ENCODE peak calls at places on chromosome X, in nine cellular contexts. One of them, this sample, is unnamed.

GRCh38 chrX:149079805-149080406 is 425.2 kb downstream of the IDS start:
- DNase-seq in fibroblast of lung: no peak
- DNase-seq in esophagus squamous epithelium: no peak
- DNase-seq in astrocyte of the spinal cord: no peak
- DNase-seq in adipocyte: no peak
- DNase-seq in cardiac muscle cell: no peak
- DNase-seq in mesenchymal stem cell: no peak
- DNase-seq in HFF-Myc: no peak
- DNase-seq in Peyer's patch: no peak
- DNase-seq in this sample: no peak

GRCh38 chrX:24498181-24498580 is 33.1 kb downstream of the PDK3 start:
- DNase-seq in fibroblast of lung: peak; percentile 7
- DNase-seq in astrocyte of the spinal cord: peak; percentile 23
- DNase-seq in Peyer's patch: peak; percentile 54
- DNase-seq in HFF-Myc: no peak
- DNase-seq in esophagus squamous epithelium: no peak
- DNase-seq in mesenchymal stem cell: no peak
- DNase-seq in adipocyte: no peak
- DNase-seq in cardiac muscle cell: peak; percentile 30
- DNase-seq in this sample: no peak

GRCh38 chrX:119887721-119888425 is 7.8 kb upstream of the AKAP14 start:
- DNase-seq in esophagus squamous epithelium: no peak
- DNase-seq in cardiac muscle cell: peak; percentile 64
- DNase-seq in Peyer's patch: peak; percentile 81
- DNase-seq in astrocyte of the spinal cord: peak; percentile 46
- DNase-seq in adipocyte: peak; percentile 72
- DNase-seq in fibroblast of lung: peak; percentile 51
- DNase-seq in HFF-Myc: no peak
- DNase-seq in mesenchymal stem cell: peak; percentile 53
- DNase-seq in this sample: peak; percentile 80

GRCh38 chrX:111098874-111099273 is 2.9 kb downstream of the PAK3 start:
- DNase-seq in HFF-Myc: no peak
- DNase-seq in Peyer's patch: peak; percentile 71
- DNase-seq in fibroblast of lung: peak; percentile 17
- DNase-seq in astrocyte of the spinal cord: peak; percentile 25
- DNase-seq in adipocyte: peak; percentile 19
- DNase-seq in mesenchymal stem cell: no peak
- DNase-seq in cardiac muscle cell: peak; percentile 25
- DNase-seq in esophagus squamous epithelium: no peak
- DNase-seq in this sample: peak; percentile 52

GRCh38 chrX:11421816-11422528 is 128.8 kb downstream of the AMELX start:
- DNase-seq in cardiac muscle cell: no peak
- DNase-seq in mesenchymal stem cell: no peak
- DNase-seq in Peyer's patch: no peak
- DNase-seq in esophagus squamous epithelium: no peak
- DNase-seq in adipocyte: no peak
- DNase-seq in HFF-Myc: no peak
- DNase-seq in astrocyte of the spinal cord: no peak
- DNase-seq in fibroblast of lung: no peak
- DNase-seq in this sample: no peak

GRCh38 chrX:130637591-130637990 is 235.8 kb downstream of the RBMX2 start:
- DNase-seq in fibroblast of lung: peak; percentile 23
- DNase-seq in cardiac muscle cell: peak; percentile 56
- DNase-seq in adipocyte: peak; percentile 55
- DNase-seq in HFF-Myc: no peak
- DNase-seq in mesenchymal stem cell: peak; percentile 40
- DNase-seq in Peyer's patch: no peak
- DNase-seq in esophagus squamous epithelium: no peak
- DNase-seq in astrocyte of the spinal cord: peak; percentile 34
- DNase-seq in this sample: no peak

GRCh38 chrX:1587161-1587560 is 4.2 kb upstream of the AKAP17A start:
- DNase-seq in mesenchymal stem cell: no peak
- DNase-seq in fibroblast of lung: no peak
- DNase-seq in HFF-Myc: no peak
- DNase-seq in esophagus squamous epithelium: no peak
- DNase-seq in cardiac muscle cell: no peak
- DNase-seq in Peyer's patch: no peak
- DNase-seq in adipocyte: no peak
- DNase-seq in astrocyte of the spinal cord: no peak
- DNase-seq in this sample: no peak

GRCh38 chrX:153804621-153805020 is 10.2 kb downstream of the SSR4 start:
- DNase-seq in adipocyte: no peak
- DNase-seq in cardiac muscle cell: no peak
- DNase-seq in Peyer's patch: no peak
- DNase-seq in mesenchymal stem cell: no peak
- DNase-seq in fibroblast of lung: no peak
- DNase-seq in esophagus squamous epithelium: no peak
- DNase-seq in HFF-Myc: no peak
- DNase-seq in astrocyte of the spinal cord: no peak
- DNase-seq in this sample: no peak

GRCh38 chrX:85544609-85545008 is 165.1 kb upstream of the POF1B start:
- DNase-seq in fibroblast of lung: no peak
- DNase-seq in cardiac muscle cell: peak; percentile 0
- DNase-seq in mesenchymal stem cell: peak; percentile 0
- DNase-seq in esophagus squamous epithelium: no peak
- DNase-seq in Peyer's patch: no peak
- DNase-seq in HFF-Myc: no peak
- DNase-seq in astrocyte of the spinal cord: no peak
- DNase-seq in adipocyte: peak; percentile 47
- DNase-seq in this sample: no peak

GRCh38 chrX:153400146-153401132 is 711 bp downstream of the PNMA6E start:
- DNase-seq in mesenchymal stem cell: peak; percentile 27
- DNase-seq in HFF-Myc: no peak
- DNase-seq in adipocyte: peak; percentile 33
- DNase-seq in astrocyte of the spinal cord: no peak
- DNase-seq in cardiac muscle cell: peak; percentile 40
- DNase-seq in esophagus squamous epithelium: no peak
- DNase-seq in Peyer's patch: peak; percentile 66
- DNase-seq in fibroblast of lung: no peak
- DNase-seq in this sample: peak; percentile 64

GRCh38 chrX:23390979-23391378 is 56.3 kb downstream of the PTCHD1 start:
- DNase-seq in cardiac muscle cell: no peak
- DNase-seq in astrocyte of the spinal cord: no peak
- DNase-seq in HFF-Myc: no peak
- DNase-seq in adipocyte: no peak
- DNase-seq in Peyer's patch: no peak
- DNase-seq in fibroblast of lung: no peak
- DNase-seq in esophagus squamous epithelium: no peak
- DNase-seq in mesenchymal stem cell: no peak
- DNase-seq in this sample: no peak

GRCh38 chrX:23699636-23700194 is 32.4 kb downstream of the PRDX4 start:
- DNase-seq in astrocyte of the spinal cord: peak; percentile 6
- DNase-seq in Peyer's patch: peak; percentile 49
- DNase-seq in mesenchymal stem cell: no peak
- DNase-seq in fibroblast of lung: peak; percentile 22
- DNase-seq in HFF-Myc: no peak
- DNase-seq in adipocyte: no peak
- DNase-seq in esophagus squamous epithelium: no peak
- DNase-seq in cardiac muscle cell: peak; percentile 62
- DNase-seq in this sample: no peak

GRCh38 chrX:44183329-44183728 is 160.1 kb downstream of the EFHC2 start:
- DNase-seq in cardiac muscle cell: no peak
- DNase-seq in adipocyte: no peak
- DNase-seq in fibroblast of lung: no peak
- DNase-seq in Peyer's patch: no peak
- DNase-seq in HFF-Myc: no peak
- DNase-seq in astrocyte of the spinal cord: no peak
- DNase-seq in esophagus squamous epithelium: no peak
- DNase-seq in mesenchymal stem cell: no peak
- DNase-seq in this sample: no peak

GRCh38 chrX:42951747-42952146 is 173.8 kb upstream of the PPP1R2C start:
- DNase-seq in astrocyte of the spinal cord: no peak
- DNase-seq in adipocyte: no peak
- DNase-seq in fibroblast of lung: no peak
- DNase-seq in mesenchymal stem cell: no peak
- DNase-seq in HFF-Myc: no peak
- DNase-seq in esophagus squamous epithelium: no peak
- DNase-seq in Peyer's patch: no peak
- DNase-seq in cardiac muscle cell: no peak
- DNase-seq in this sample: no peak

GRCh38 chrX:65406532-65406931 is 128.1 kb downstream of the LAS1L start:
- DNase-seq in HFF-Myc: no peak
- DNase-seq in mesenchymal stem cell: no peak
- DNase-seq in adipocyte: no peak
- DNase-seq in astrocyte of the spinal cord: no peak
- DNase-seq in Peyer's patch: no peak
- DNase-seq in cardiac muscle cell: no peak
- DNase-seq in esophagus squamous epithelium: no peak
- DNase-seq in fibroblast of lung: no peak
- DNase-seq in this sample: no peak

GRCh38 chrX:55011294-55011693 is 11.1 kb downstream of the APEX2 start:
- DNase-seq in cardiac muscle cell: no peak
- DNase-seq in adipocyte: peak; percentile 25
- DNase-seq in Peyer's patch: no peak
- DNase-seq in esophagus squamous epithelium: no peak
- DNase-seq in mesenchymal stem cell: peak; percentile 1
- DNase-seq in HFF-Myc: no peak
- DNase-seq in fibroblast of lung: no peak
- DNase-seq in astrocyte of the spinal cord: no peak
- DNase-seq in this sample: no peak

GRCh38 chrX:150363561-150364346 is 637 bp downstream of the MAMLD1 start:
- DNase-seq in mesenchymal stem cell: peak; percentile 50
- DNase-seq in esophagus squamous epithelium: no peak
- DNase-seq in Peyer's patch: no peak
- DNase-seq in adipocyte: peak; percentile 66
- DNase-seq in astrocyte of the spinal cord: peak; percentile 32
- DNase-seq in fibroblast of lung: peak; percentile 43
- DNase-seq in HFF-Myc: no peak
- DNase-seq in cardiac muscle cell: peak; percentile 45
- DNase-seq in this sample: peak; percentile 47

GRCh38 chrX:9132036-9132435 is 98.1 kb upstream of the FAM9B start:
- DNase-seq in fibroblast of lung: no peak
- DNase-seq in cardiac muscle cell: no peak
- DNase-seq in Peyer's patch: no peak
- DNase-seq in esophagus squamous epithelium: no peak
- DNase-seq in adipocyte: no peak
- DNase-seq in mesenchymal stem cell: no peak
- DNase-seq in astrocyte of the spinal cord: no peak
- DNase-seq in HFF-Myc: no peak
- DNase-seq in this sample: no peak

DNA sequence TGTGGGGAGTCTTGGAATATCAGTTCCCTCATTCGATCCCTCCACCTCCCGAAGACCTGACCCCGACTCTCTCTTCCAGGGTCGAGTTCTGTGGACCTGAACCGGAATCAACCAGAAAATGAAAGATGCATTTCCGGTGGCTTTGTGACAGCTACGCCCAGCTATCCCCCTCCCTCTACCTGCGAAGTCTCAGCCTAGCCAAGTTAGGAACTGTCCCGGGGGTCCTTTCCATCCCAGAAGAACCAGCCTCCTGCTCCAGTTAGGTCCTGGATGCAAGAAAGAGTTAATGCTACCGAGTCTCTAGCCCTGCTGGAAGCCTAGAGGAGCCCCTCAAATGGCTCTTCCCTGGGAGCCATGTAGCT is 13.4 kb upstream of the ETDC start:
- DNase-seq in adipocyte: no peak
- DNase-seq in cardiac muscle cell: no peak
- DNase-seq in Peyer's patch: no peak
- DNase-seq in fibroblast of lung: no peak
- DNase-seq in astrocyte of the spinal cord: no peak
- DNase-seq in mesenchymal stem cell: no peak
- DNase-seq in HFF-Myc: no peak
- DNase-seq in esophagus squamous epithelium: no peak
- DNase-seq in this sample: no peak
- H3K4me3 ChIP-seq in adipocyte: peak overlapping the region; percentile 53
- H3K4me3 ChIP-seq in cardiac muscle cell: peak overlapping the region; percentile 29
- H3K4me3 ChIP-seq in Peyer's patch: peak overlapping the region; percentile 14
- H3K4me3 ChIP-seq in fibroblast of lung: no peak overlapping the region
- H3K4me3 ChIP-seq in astrocyte of the spinal cord: peak overlapping the region; percentile 20
- H3K4me3 ChIP-seq in mesenchymal stem cell: no peak overlapping the region
- H3K4me3 ChIP-seq in HFF-Myc: no peak overlapping the region
- H3K4me3 ChIP-seq in esophagus squamous epithelium: no peak overlapping the region
- H3K4me3 ChIP-seq in this sample: peak overlapping the region; percentile 39

DNA sequence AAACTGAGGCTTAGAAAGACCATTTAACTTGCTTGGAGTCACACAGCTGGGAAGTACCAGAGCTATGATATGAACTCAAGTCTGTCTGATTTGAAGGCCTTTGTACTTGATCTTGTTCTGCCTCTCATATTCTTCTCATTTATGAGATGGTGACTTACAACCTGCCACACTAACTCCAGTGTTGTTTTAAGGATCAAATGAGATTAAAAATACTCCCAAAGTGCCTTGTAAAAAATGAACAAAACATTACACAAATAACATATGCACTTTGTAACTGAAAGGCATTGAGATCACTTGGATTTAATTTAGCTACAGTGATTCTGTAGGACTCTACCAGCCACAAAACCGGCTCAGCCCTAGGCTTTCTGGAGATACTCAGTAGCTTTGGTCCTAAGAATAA is 15.6 kb upstream of the MAP7D3 start:
- DNase-seq in astrocyte of the spinal cord: no peak
- DNase-seq in cardiac muscle cell: no peak
- DNase-seq in esophagus squamous epithelium: no peak
- DNase-seq in HFF-Myc: no peak
- DNase-seq in fibroblast of lung: no peak
- DNase-seq in adipocyte: peak; percentile 32
- DNase-seq in mesenchymal stem cell: no peak
- DNase-seq in Peyer's patch: no peak
- DNase-seq in this sample: no peak
- H3K4me3 ChIP-seq in astrocyte of the spinal cord: no peak overlapping the region
- H3K4me3 ChIP-seq in cardiac muscle cell: no peak overlapping the region
- H3K4me3 ChIP-seq in esophagus squamous epithelium: no peak overlapping the region
- H3K4me3 ChIP-seq in HFF-Myc: no peak overlapping the region
- H3K4me3 ChIP-seq in fibroblast of lung: no peak overlapping the region
- H3K4me3 ChIP-seq in adipocyte: no peak overlapping the region
- H3K4me3 ChIP-seq in mesenchymal stem cell: no peak overlapping the region
- H3K4me3 ChIP-seq in Peyer's patch: no peak overlapping the region
- H3K4me3 ChIP-seq in this sample: no peak overlapping the region

GRCh38 chrX:71536285-71536684 is 3.4 kb downstream of the OGT start:
- DNase-seq in adipocyte: peak; percentile 35
- DNase-seq in cardiac muscle cell: no peak
- DNase-seq in mesenchymal stem cell: no peak
- DNase-seq in fibroblast of lung: no peak
- DNase-seq in Peyer's patch: no peak
- DNase-seq in astrocyte of the spinal cord: no peak
- DNase-seq in HFF-Myc: no peak
- DNase-seq in esophagus squamous epithelium: no peak
- DNase-seq in this sample: no peak
- H3K4me3 ChIP-seq in adipocyte: peak overlapping the region; percentile 97
- H3K4me3 ChIP-seq in cardiac muscle cell: no peak overlapping the region
- H3K4me3 ChIP-seq in mesenchymal stem cell: no peak overlapping the region
- H3K4me3 ChIP-seq in fibroblast of lung: peak overlapping the region; percentile 77
- H3K4me3 ChIP-seq in Peyer's patch: peak overlapping the region; percentile 4
- H3K4me3 ChIP-seq in astrocyte of the spinal cord: peak overlapping the region; percentile 7
- H3K4me3 ChIP-seq in HFF-Myc: peak overlapping the region; percentile 79
- H3K4me3 ChIP-seq in esophagus squamous epithelium: no peak overlapping the region
- H3K4me3 ChIP-seq in this sample: peak overlapping the region; percentile 75

DNA sequence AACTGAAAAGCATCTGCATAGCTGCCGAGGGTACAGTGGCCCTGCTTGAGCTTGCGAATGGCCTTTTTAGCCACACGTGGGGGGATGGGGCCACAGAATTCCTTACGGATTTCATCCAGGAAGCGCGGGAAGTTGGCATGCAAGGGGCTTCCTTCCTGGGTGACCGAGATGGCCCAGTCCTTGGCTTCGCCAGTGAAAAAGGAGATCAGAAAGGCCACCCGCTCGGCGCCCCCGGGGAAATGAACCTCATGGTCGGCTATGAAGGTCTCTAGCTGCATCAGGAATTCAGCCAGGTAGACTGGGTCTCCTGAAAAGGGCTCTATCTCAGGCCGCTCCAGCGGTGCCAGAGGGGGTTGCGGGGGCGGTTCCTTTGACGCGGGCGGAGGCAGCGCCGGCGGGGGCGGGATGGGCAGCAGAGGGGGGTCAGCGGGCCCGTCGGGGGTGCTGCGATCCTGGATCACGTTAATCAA is 918 bp downstream of the RTL5 start:
- DNase-seq in HFF-Myc: no peak
- DNase-seq in Peyer's patch: no peak
- DNase-seq in fibroblast of lung: no peak
- DNase-seq in esophagus squamous epithelium: no peak
- DNase-seq in adipocyte: no peak
- DNase-seq in mesenchymal stem cell: no peak
- DNase-seq in cardiac muscle cell: no peak
- DNase-seq in astrocyte of the spinal cord: no peak
- DNase-seq in this sample: no peak
- H3K4me3 ChIP-seq in HFF-Myc: peak overlapping the region; percentile 44
- H3K4me3 ChIP-seq in Peyer's patch: peak overlapping the region; percentile 57
- H3K4me3 ChIP-seq in fibroblast of lung: peak overlapping the region; percentile 43
- H3K4me3 ChIP-seq in esophagus squamous epithelium: peak overlapping the region; percentile 27
- H3K4me3 ChIP-seq in adipocyte: peak overlapping the region; percentile 79
- H3K4me3 ChIP-seq in mesenchymal stem cell: peak overlapping the region; percentile 61
- H3K4me3 ChIP-seq in cardiac muscle cell: peak overlapping the region; percentile 51
- H3K4me3 ChIP-seq in astrocyte of the spinal cord: peak overlapping the region; percentile 49
- H3K4me3 ChIP-seq in this sample: peak overlapping the region; percentile 57

This sample was measured in lower lobe of right lung.